ENCODE peak calls at places on chromosomes 7 and 10, in eight cellular contexts. C is H7; Z is Ammon's horn; D is activated naive CD4-positive, alpha-beta T cell; B is G401; I is non-pigmented ciliary epithelial cell; Q is NCI-H1092; R is hypothalamus. K is an unnamed sample.

GRCh38 chr7:96723622-96724021 is 14.0 kb upstream of the SEM1 start:
- DNase-seq in Q (no peak), I (no peak), B (no peak), R (no peak), Z (no peak), C (no peak), D (no peak), K (no peak)

GRCh38 chr7:128876586-128876977 is 13.9 kb downstream of the ATP6V1F start:
- DNase-seq in C (peak; percentile 24), Z (no peak), B (no peak), R (no peak), I (no peak), Q (no peak), D (no peak), K (no peak)

GRCh38 chr10:62116896-62117295 is 151.7 kb downstream of the RTKN2 start:
- DNase-seq in I (no peak), R (no peak), Z (no peak), B (no peak), D (no peak), Q (peak; percentile 1), C (no peak), K (no peak)

GRCh38 chr10:97333351-97333600 is 1.3 kb downstream of the FRAT2 start:
- DNase-seq in Z (no peak), Q (no peak), D (no peak), I (no peak), C (peak; percentile 74), B (peak; percentile 61), R (no peak), K (no peak)

GRCh38 chr7:141184532-141185190 is 110.8 kb downstream of the TMEM178B start:
- DNase-seq in B (no peak), Q (no peak), Z (no peak), I (no peak), R (no peak), D (no peak), C (no peak), K (no peak)

GRCh38 chr10:12566161-12567115 is 217.1 kb downstream of the CAMK1D start:
- DNase-seq in I (no peak), C (no peak), B (no peak), Z (peak; percentile 25), D (no peak), Q (no peak), R (no peak), K (no peak)

GRCh38 chr7:70743531-70743930 is 388.4 kb upstream of the GALNT17 start:
- DNase-seq in Q (no peak), R (no peak), C (no peak), I (no peak), B (no peak), D (no peak), Z (no peak), K (no peak)

GRCh38 chr7:936131-937054 is 18.1 kb downstream of the ADAP1 start:
- DNase-seq in R (no peak), Q (no peak), B (no peak), Z (no peak), D (no peak), I (no peak), C (no peak), K (no peak)

GRCh38 chr7:77923419-77923818 is 124.8 kb downstream of the PHTF2 start:
- DNase-seq in B (no peak), D (no peak), R (no peak), C (no peak), Q (no peak), Z (no peak), I (no peak), K (no peak)

GRCh38 chr10:79980711-79981110 is 31.8 kb upstream of the SFTPD start:
- DNase-seq in Z (no peak), I (no peak), B (no peak), Q (no peak), R (no peak), C (no peak), D (no peak), K (no peak)

GRCh38 chr10:133045556-133046483 is 41.9 kb upstream of the ADGRA1 start:
- DNase-seq in C (no peak), Z (no peak), I (no peak), D (no peak), B (no peak), R (no peak), Q (no peak), K (no peak)

GRCh38 chr10:31172925-31173324 is 141.3 kb upstream of the ZNF438 start:
- DNase-seq in D (no peak), Q (no peak), I (no peak), B (no peak), C (no peak), R (no peak), Z (no peak), K (no peak)

GRCh38 chr7:41984888-41985287 is 252.1 kb downstream of the GLI3 start:
- DNase-seq in Q (no peak), B (no peak), R (no peak), Z (no peak), I (no peak), D (no peak), C (no peak), K (no peak)

GRCh38 chr7:2680792-2681490 is 7.1 kb upstream of the AMZ1 start:
- DNase-seq in B (peak; percentile 87), C (peak; percentile 98), Q (peak; percentile 71), Z (peak; percentile 92), I (no peak), D (no peak), R (peak; percentile 41), K (no peak)

GRCh38 chr7:135886334-135887132 is 90.6 kb downstream of the MTPN start:
- DNase-seq in C (no peak), I (no peak), B (no peak), R (no peak), Z (no peak), Q (no peak), D (no peak), K (no peak)

GRCh38 chr7:28078036-28078901 is 102.3 kb downstream of the JAZF1 start:
- DNase-seq in C (no peak), D (no peak), Z (peak; percentile 75), Q (peak; percentile 49), R (no peak), I (no peak), B (peak; percentile 70), K (no peak)

GRCh38 chr10:119131512-119132240 is 27.8 kb downstream of the DENND10 start:
- DNase-seq in B (no peak), R (no peak), Z (peak; percentile 53), Q (no peak), C (no peak), I (no peak), D (no peak), K (no peak)

GRCh38 chr7:131653418-131654248 is 97.2 kb upstream of the PODXL start:
- DNase-seq in B (no peak), D (no peak), Z (no peak), C (peak; percentile 25), I (no peak), R (no peak), Q (no peak), K (no peak)

GRCh38 chr7:130063036-130063435 is 7.3 kb upstream of the KLHDC10 start:
- DNase-seq in D (peak; percentile 73), R (no peak), I (no peak), Q (peak; percentile 65), Z (no peak), C (peak; percentile 53), B (no peak), K (no peak)

GRCh38 chr10:120819366-120819765 is 31.8 kb upstream of the WDR11 start:
- DNase-seq in Z (no peak), D (no peak), I (no peak), B (peak; percentile 80), Q (no peak), R (no peak), C (no peak), K (no peak)

GRCh38 chr7:139583826-139584553 is 60.5 kb downstream of the CLEC2L start:
- DNase-seq in R (no peak), Q (no peak), C (no peak), Z (no peak), D (no peak), I (no peak), B (no peak), K (no peak)

GRCh38 chr10:72694476-72695369 is 2.8 kb downstream of the MCU start:
- DNase-seq in D (no peak), I (no peak), Q (no peak), R (no peak), C (no peak), B (peak; percentile 91), Z (peak; percentile 56), K (no peak)

GRCh38 chr10:70135046-70135445 is 2.4 kb upstream of the AIFM2 start:
- DNase-seq in R (no peak), D (no peak), C (peak; percentile 7), Q (no peak), Z (no peak), B (no peak), I (no peak), K (no peak)

GRCh38 chr7:641269-641671 is 85.2 kb upstream of the DNAAF5 start:
- DNase-seq in D (no peak), C (peak; percentile 66), Z (peak; percentile 33), R (no peak), I (no peak), B (no peak), Q (no peak), K (no peak)

GRCh38 chr10:61472090-61472674 is 19.0 kb upstream of the TMEM26 start:
- DNase-seq in I (no peak), C (no peak), Z (no peak), R (no peak), B (no peak), D (no peak), Q (no peak), K (no peak)

GRCh38 chr10:58781873-58782488 is 269.3 kb downstream of the BICC1 start:
- DNase-seq in I (no peak), R (no peak), C (peak; percentile 25), Q (peak; percentile 21), Z (peak; percentile 64), B (peak; percentile 74), D (no peak), K (no peak)

GRCh38 chr7:87564290-87564963 is 36.3 kb downstream of the ABCB1 start:
- DNase-seq in R (no peak), D (no peak), C (peak; percentile 49), Q (no peak), I (no peak), B (no peak), Z (no peak), K (no peak)

GRCh38 chr10:112374724-112375541 is 1.0 kb downstream of the ACSL5 start:
- DNase-seq in Z (peak; percentile 14), C (peak; percentile 35), B (no peak), I (no peak), D (no peak), Q (no peak), R (no peak), K (no peak)

GRCh38 chr10:57696641-57697040 is 571.1 kb downstream of the IPMK start:
- DNase-seq in R (no peak), D (no peak), I (peak; percentile 87), B (no peak), C (no peak), Z (no peak), Q (no peak), K (no peak)

GRCh38 chr10:110918269-110918632 is 729 bp downstream of the BBIP1 start:
- DNase-seq in R (no peak), Z (peak; percentile 89), B (no peak), D (no peak), C (no peak), Q (no peak), I (peak; percentile 86), K (no peak)

GRCh38 chr7:140607441-140607989 is 33.1 kb downstream of the DENND2A start:
- DNase-seq in Q (no peak), D (no peak), Z (peak; percentile 94), R (peak; percentile 6), B (peak; percentile 32), I (no peak), C (no peak), K (no peak)

GRCh38 chr10:131253931-131254865 is 57.3 kb downstream of the TCERG1L start:
- DNase-seq in Z (no peak), R (no peak), B (no peak), I (no peak), D (no peak), Q (no peak), C (no peak), K (no peak)

GRCh38 chr10:11677480-11677879 is 64.7 kb upstream of the ECHDC3 start:
- DNase-seq in C (no peak), Z (no peak), D (no peak), Q (no peak), I (no peak), R (no peak), B (no peak), K (no peak)

GRCh38 chr7:22364023-22364422 is 7.1 kb upstream of the RAPGEF5 start:
- DNase-seq in Q (no peak), C (no peak), Z (no peak), I (no peak), D (no peak), B (no peak), R (no peak), K (no peak)